ENCODE peak calls at places on chromosomes 2 and 18, in six cellular contexts. X is neural progenitor cell, H is PC-9, F is GM23248, A is GM23338, D is MM.1S. Z is an unnamed sample.

GRCh38 chr2:202317080-202317859 is 51.7 kb downstream of the NOP58 start:
- DNase-seq in X (no peak), H (peak; percentile 53), F (peak; percentile 67), A (peak; percentile 25), D (no peak), Z (peak; percentile 86)

GRCh38 chr2:42926438-42927333 is 134.3 kb upstream of the HAAO start:
- DNase-seq in X (peak; percentile 30), H (no peak), F (no peak), A (peak; percentile 22), D (no peak), Z (no peak)

GRCh38 chr2:50956886-50957285 is 75.0 kb downstream of the NRXN1 start:
- DNase-seq in X (no peak), H (no peak), F (no peak), A (no peak), D (no peak), Z (peak; percentile 18)

GRCh38 chr2:32711219-32711618 is 83.4 kb downstream of the TTC27 start:
- DNase-seq in X (no peak), H (no peak), F (peak; percentile 73), A (no peak), D (no peak), Z (peak; percentile 90)

GRCh38 chr18:74724186-74724585 is 126.5 kb downstream of the ZNF407 start:
- DNase-seq in X (no peak), H (no peak), F (peak; percentile 81), A (no peak), D (no peak), Z (no peak)

GRCh38 chr2:23603156-23603555 is 218.2 kb downstream of the KLHL29 start:
- DNase-seq in X (no peak), H (no peak), F (no peak), A (no peak), D (no peak), Z (no peak)

GRCh38 chr18:45730832-45731545 is 7.0 kb downstream of the SLC14A1 start:
- DNase-seq in X (no peak), H (no peak), F (peak; percentile 60), A (no peak), D (no peak), Z (peak; percentile 61)

GRCh38 chr2:215423234-215423633 is 12.6 kb downstream of the FN1 start:
- DNase-seq in X (no peak), H (no peak), F (peak; percentile 30), A (no peak), D (no peak), Z (no peak)

GRCh38 chr2:26086155-26086634 is 52.3 kb downstream of the RAB10 start:
- DNase-seq in X (no peak), H (no peak), F (peak; percentile 67), A (no peak), D (no peak), Z (peak; percentile 97)

GRCh38 chr2:113720167-113720566 is 36.3 kb downstream of the SLC35F5 start:
- DNase-seq in X (peak; percentile 5), H (no peak), F (peak; percentile 71), A (peak; percentile 34), D (peak; percentile 28), Z (peak; percentile 66)

GRCh38 chr2:111017909-111018308 is 102.8 kb upstream of the BCL2L11 start:
- DNase-seq in X (no peak), H (no peak), F (no peak), A (no peak), D (no peak), Z (no peak)

GRCh38 chr2:7034313-7034712 is 117.1 kb downstream of the RNF144A start:
- DNase-seq in X (peak; percentile 39), H (no peak), F (peak; percentile 12), A (peak; percentile 49), D (no peak), Z (peak; percentile 31)

GRCh38 chr2:227029706-227030105 is 134.3 kb downstream of the COL4A4 start:
- DNase-seq in X (no peak), H (no peak), F (no peak), A (no peak), D (no peak), Z (no peak)

GRCh38 chr2:70190086-70190412 is 770 bp downstream of the C2orf42 start:
- DNase-seq in X (peak; percentile 26), H (no peak), F (no peak), A (peak; percentile 45), D (no peak), Z (no peak)

GRCh38 chr2:28577796-28578680 is 82.2 kb downstream of the PLB1 start:
- DNase-seq in X (no peak), H (no peak), F (no peak), A (no peak), D (no peak), Z (no peak)

GRCh38 chr2:28334527-28334891 is 58.1 kb upstream of the FOSL2 start:
- DNase-seq in X (no peak), H (no peak), F (no peak), A (no peak), D (no peak), Z (no peak)

GRCh38 chr2:122078451-122078850 is 323.0 kb downstream of the TSN start:
- DNase-seq in X (no peak), H (no peak), F (peak; percentile 40), A (no peak), D (no peak), Z (no peak)

DNA sequence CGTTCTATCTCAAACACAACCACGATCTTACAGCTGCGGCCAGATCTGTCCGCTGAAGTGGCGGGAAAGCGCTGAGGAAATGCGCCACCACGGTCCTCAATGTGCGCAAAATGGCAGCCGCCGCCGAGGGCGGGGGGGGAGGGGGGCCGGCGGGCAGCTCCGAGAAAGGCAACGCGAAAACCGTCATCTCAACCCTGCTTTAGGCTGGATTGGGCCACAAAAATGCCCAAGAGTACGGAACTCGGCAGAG is 443 bp downstream of the SRSF7 start:
- DNase-seq in X (peak; percentile 76), H (no peak), F (no peak), A (peak; percentile 47), D (peak; percentile 58), Z (peak; percentile 51)
- H3K27ac ChIP-seq in X (peak overlapping the region; percentile 68), H (peak overlapping the region; percentile 88), F (peak overlapping the region; percentile 93), A (peak overlapping the region; percentile 98), D (peak overlapping the region; percentile 88), Z (peak overlapping the region; percentile 68)

DNA sequence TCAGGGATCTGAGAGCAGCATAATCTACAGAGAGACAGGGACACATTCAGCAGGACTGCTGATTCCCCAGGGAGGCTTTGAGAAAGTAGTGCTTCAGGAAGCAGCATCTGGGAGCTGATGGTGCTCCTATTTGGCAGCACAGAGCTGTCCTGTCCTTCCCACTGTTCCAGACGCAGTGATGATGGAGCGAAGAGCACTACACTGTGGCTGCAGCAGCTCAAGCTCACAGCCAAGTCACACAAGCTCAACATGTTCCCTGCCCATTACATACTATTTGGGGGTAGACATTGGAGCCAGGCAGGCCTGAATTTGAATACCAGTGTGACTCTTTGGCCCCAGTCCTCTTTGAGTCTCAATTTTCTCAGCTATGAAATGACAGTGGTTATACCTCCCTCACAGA is 15.2 kb upstream of the GALM start:
- DNase-seq in X (no peak), H (no peak), F (no peak), A (no peak), D (no peak), Z (no peak)
- H3F3A ChIP-seq in X (no peaks in the 10 kb centered on the region), H (no peaks in the 10 kb centered on the region), F (no peaks in the 10 kb centered on the region), A (no peaks in the 10 kb centered on the region), D (peaks cover 20% of the 10 kb centered on the region), Z (no peaks in the 10 kb centered on the region)

DNA sequence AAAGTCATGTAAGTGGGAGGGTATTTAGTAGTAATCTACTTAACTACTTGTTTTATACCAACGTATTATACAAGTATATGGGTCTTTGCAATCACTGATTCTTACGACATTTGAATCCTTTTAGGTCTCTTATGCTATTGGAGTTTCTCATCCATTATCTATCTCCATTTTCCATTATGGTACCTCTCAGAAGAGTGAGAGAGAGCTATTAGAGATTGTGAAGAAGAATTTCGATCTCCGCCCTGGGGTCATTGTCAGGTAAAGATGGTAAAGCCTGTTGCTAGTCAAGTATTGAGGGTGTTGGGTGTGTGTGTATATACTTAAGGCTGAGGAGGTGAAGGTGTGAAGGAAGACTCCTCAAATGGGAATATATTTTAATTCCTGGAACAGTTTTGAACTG is 3.8 kb downstream of the MAT2A start:
- DNase-seq in X (no peak), H (no peak), F (no peak), A (no peak), D (no peak), Z (no peak)
- H3K27ac ChIP-seq in X (peak overlapping the region; percentile 53), H (peak overlapping the region; percentile 97), F (peak overlapping the region; percentile 1), A (peak overlapping the region; percentile 100), D (no peak overlapping the region), Z (no peak overlapping the region)

GRCh38 chr2:64936809-64937208 is 52.4 kb upstream of the SLC1A4 start:
- DNase-seq in X (no peak), H (no peak), F (no peak), A (no peak), D (no peak), Z (no peak)
- H3F3A ChIP-seq in X (peaks cover 8% of the 10 kb centered on the region), H (no peaks in the 10 kb centered on the region), F (no peaks in the 10 kb centered on the region), A (no peaks in the 10 kb centered on the region), D (peaks cover 62% of the 10 kb centered on the region), Z (no peaks in the 10 kb centered on the region)

DNA sequence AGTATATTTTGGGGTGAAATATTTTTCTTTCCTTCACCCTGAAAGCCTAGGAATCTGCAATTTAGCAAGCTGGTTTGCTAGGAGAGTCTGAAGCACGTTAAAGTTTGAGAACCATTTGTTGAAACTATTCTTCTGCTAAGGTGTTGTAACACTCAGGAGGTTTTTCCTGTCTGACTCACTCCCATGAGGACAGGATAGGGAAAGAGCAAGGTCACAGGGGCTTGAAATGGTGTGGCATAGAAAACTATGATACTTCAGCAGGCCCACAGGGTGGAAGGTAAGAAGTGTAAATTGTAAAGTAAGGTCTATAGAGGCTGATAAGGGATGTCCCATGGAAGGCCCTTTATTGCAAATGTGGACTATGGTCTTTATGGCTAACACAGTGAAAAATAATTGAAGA is 177.7 kb upstream of the ZC3H15 start:
- DNase-seq in X (no peak), H (no peak), F (peak; percentile 1), A (no peak), D (no peak), Z (peak; percentile 26)
- H3K27ac ChIP-seq in X (peak overlapping the region; percentile 93), H (peak overlapping the region; percentile 33), F (no peak overlapping the region), A (no peak overlapping the region), D (no peak overlapping the region), Z (no peak overlapping the region)

GRCh38 chr2:130378206-130378897 is 22.5 kb downstream of the PTPN18 start:
- DNase-seq in X (no peak), H (no peak), F (no peak), A (no peak), D (no peak), Z (no peak)

GRCh38 chr2:130375291-130376266 is 19.7 kb downstream of the PTPN18 start:
- DNase-seq in X (no peak), H (no peak), F (no peak), A (no peak), D (no peak), Z (no peak)

GRCh38 chr2:130376433-130377293 is 20.8 kb downstream of the PTPN18 start:
- DNase-seq in X (no peak), H (no peak), F (peak; percentile 34), A (peak; percentile 44), D (peak; percentile 71), Z (no peak)

GRCh38 chr2:130378898-130379214 is 23.0 kb downstream of the PTPN18 start:
- DNase-seq in X (no peak), H (no peak), F (no peak), A (no peak), D (no peak), Z (no peak)

GRCh38 chr2:130377491-130377890 is 21.6 kb downstream of the PTPN18 start:
- DNase-seq in X (no peak), H (no peak), F (no peak), A (no peak), D (no peak), Z (no peak)
- H3F3A ChIP-seq in X (no peaks in the 10 kb centered on the region), H (no peaks in the 10 kb centered on the region), F (no peaks in the 10 kb centered on the region), A (no peaks in the 10 kb centered on the region), D (peaks cover 19% of the 10 kb centered on the region), Z (no peaks in the 10 kb centered on the region)

Z was measured in PC-3.